ENCODE peak calls at places on chromosomes 11 and 22, in four cellular contexts. One of them, this sample, is unnamed.
A peak's percentile ranks its signal among the peaks of the same experiment; 100 is the strongest.

GRCh38 chr22:40766956-40767355 is 52.2 kb downstream of the SLC25A17 start:
- DNase-seq in SJSA1: no peak
- DNase-seq in transverse colon: no peak
- DNase-seq in left ventricle myocardium inferior: no peak
- DNase-seq in this sample: no peak

GRCh38 chr11:108975641-108976071 is 310.8 kb downstream of the DDX10 start:
- DNase-seq in SJSA1: no peak
- DNase-seq in transverse colon: no peak
- DNase-seq in left ventricle myocardium inferior: peak; percentile 47
- DNase-seq in this sample: no peak

GRCh38 chr22:43226368-43226979 is 39.5 kb upstream of the TTLL12 start:
- DNase-seq in SJSA1: no peak
- DNase-seq in transverse colon: no peak
- DNase-seq in left ventricle myocardium inferior: no peak
- DNase-seq in this sample: no peak

GRCh38 chr22:42368379-42369249 is 63.6 kb downstream of the NFAM1 start:
- DNase-seq in SJSA1: no peak
- DNase-seq in transverse colon: peak; percentile 34
- DNase-seq in left ventricle myocardium inferior: peak; percentile 23
- DNase-seq in this sample: no peak

GRCh38 chr11:78840190-78840589 is 265.5 kb upstream of the NARS2 start:
- DNase-seq in SJSA1: no peak
- DNase-seq in transverse colon: no peak
- DNase-seq in left ventricle myocardium inferior: no peak
- DNase-seq in this sample: peak; percentile 78

GRCh38 chr11:118911113-118911879 is 14.4 kb downstream of the BCL9L start:
- DNase-seq in SJSA1: peak; percentile 19
- DNase-seq in transverse colon: peak; percentile 58
- DNase-seq in left ventricle myocardium inferior: no peak
- DNase-seq in this sample: no peak

GRCh38 chr11:2533642-2534115 is 88.9 kb downstream of the KCNQ1 start:
- DNase-seq in SJSA1: peak; percentile 97
- DNase-seq in transverse colon: peak; percentile 68
- DNase-seq in left ventricle myocardium inferior: peak; percentile 78
- DNase-seq in this sample: peak; percentile 86

GRCh38 chr22:32853662-32854061 is 52.2 kb downstream of the TIMP3 start:
- DNase-seq in SJSA1: no peak
- DNase-seq in transverse colon: no peak
- DNase-seq in left ventricle myocardium inferior: no peak
- DNase-seq in this sample: no peak

GRCh38 chr11:119370486-119371046 is 10.9 kb downstream of the USP2 start:
- DNase-seq in SJSA1: no peak
- DNase-seq in transverse colon: peak; percentile 40
- DNase-seq in left ventricle myocardium inferior: peak; percentile 68
- DNase-seq in this sample: no peak

GRCh38 chr11:35750315-35750714 is 87.7 kb downstream of the TRIM44 start:
- DNase-seq in SJSA1: no peak
- DNase-seq in transverse colon: no peak
- DNase-seq in left ventricle myocardium inferior: no peak
- DNase-seq in this sample: no peak

GRCh38 chr11:15705886-15706285 is 591.2 kb downstream of the INSC start:
- DNase-seq in SJSA1: no peak
- DNase-seq in transverse colon: no peak
- DNase-seq in left ventricle myocardium inferior: no peak
- DNase-seq in this sample: no peak

GRCh38 chr11:22617868-22618267 is 7.8 kb downstream of the FANCF start:
- DNase-seq in SJSA1: no peak
- DNase-seq in transverse colon: no peak
- DNase-seq in left ventricle myocardium inferior: no peak
- DNase-seq in this sample: no peak

GRCh38 chr22:35384567-35384966 is 3.7 kb downstream of the HMOX1 start:
- DNase-seq in SJSA1: no peak
- DNase-seq in transverse colon: no peak
- DNase-seq in left ventricle myocardium inferior: no peak
- DNase-seq in this sample: no peak

GRCh38 chr11:116931206-116931953 is 94.0 kb upstream of the APOA1 start:
- DNase-seq in SJSA1: peak; percentile 1
- DNase-seq in transverse colon: no peak
- DNase-seq in left ventricle myocardium inferior: no peak
- DNase-seq in this sample: no peak

GRCh38 chr11:131867457-131868257 is 497.2 kb downstream of the NTM start:
- DNase-seq in SJSA1: peak; percentile 58
- DNase-seq in transverse colon: peak; percentile 47
- DNase-seq in left ventricle myocardium inferior: peak; percentile 63
- DNase-seq in this sample: peak; percentile 81

GRCh38 chr22:37428649-37429586 is 1.6 kb upstream of the ELFN2 start:
- DNase-seq in SJSA1: peak; percentile 54
- DNase-seq in transverse colon: peak; percentile 45
- DNase-seq in left ventricle myocardium inferior: peak; percentile 49
- DNase-seq in this sample: no peak

GRCh38 chr22:37416806-37417205 is 10.5 kb downstream of the ELFN2 start:
- DNase-seq in SJSA1: no peak
- DNase-seq in transverse colon: no peak
- DNase-seq in left ventricle myocardium inferior: no peak
- DNase-seq in this sample: no peak

GRCh38 chr11:110349109-110349996 is 52.9 kb upstream of the RDX start:
- DNase-seq in SJSA1: peak; percentile 87
- DNase-seq in transverse colon: no peak
- DNase-seq in left ventricle myocardium inferior: no peak
- DNase-seq in this sample: no peak

GRCh38 chr22:50482107-50483074 is 1.0 kb downstream of the ADM2 start:
- DNase-seq in SJSA1: no peak
- DNase-seq in transverse colon: no peak
- DNase-seq in left ventricle myocardium inferior: no peak
- DNase-seq in this sample: no peak

GRCh38 chr22:44337658-44338004 is 24.9 kb upstream of the SHISAL1 start:
- DNase-seq in SJSA1: peak; percentile 58
- DNase-seq in transverse colon: peak; percentile 22
- DNase-seq in left ventricle myocardium inferior: no peak
- DNase-seq in this sample: peak; percentile 29

GRCh38 chr11:114091791-114092397 is 32.4 kb downstream of the ZBTB16 start:
- DNase-seq in SJSA1: no peak
- DNase-seq in transverse colon: no peak
- DNase-seq in left ventricle myocardium inferior: no peak
- DNase-seq in this sample: no peak

GRCh38 chr22:28034760-28035401 is 115.8 kb upstream of the PITPNB start:
- DNase-seq in SJSA1: no peak
- DNase-seq in transverse colon: peak; percentile 41
- DNase-seq in left ventricle myocardium inferior: peak; percentile 84
- DNase-seq in this sample: no peak

GRCh38 chr22:41517172-41518047 is 26.9 kb downstream of the POLR3H start:
- DNase-seq in SJSA1: peak; percentile 62
- DNase-seq in transverse colon: peak; percentile 81
- DNase-seq in left ventricle myocardium inferior: peak; percentile 61
- DNase-seq in this sample: no peak

GRCh38 chr11:44763111-44763820 is 36.5 kb downstream of the TSPAN18 start:
- DNase-seq in SJSA1: no peak
- DNase-seq in transverse colon: no peak
- DNase-seq in left ventricle myocardium inferior: no peak
- DNase-seq in this sample: no peak
- H3K27ac ChIP-seq in SJSA1: no peak overlapping the region
- H3K27ac ChIP-seq in transverse colon: peak overlapping the region; percentile 20
- H3K27ac ChIP-seq in left ventricle myocardium inferior: peak overlapping the region; percentile 94
- H3K27ac ChIP-seq in this sample: no peak overlapping the region

DNA sequence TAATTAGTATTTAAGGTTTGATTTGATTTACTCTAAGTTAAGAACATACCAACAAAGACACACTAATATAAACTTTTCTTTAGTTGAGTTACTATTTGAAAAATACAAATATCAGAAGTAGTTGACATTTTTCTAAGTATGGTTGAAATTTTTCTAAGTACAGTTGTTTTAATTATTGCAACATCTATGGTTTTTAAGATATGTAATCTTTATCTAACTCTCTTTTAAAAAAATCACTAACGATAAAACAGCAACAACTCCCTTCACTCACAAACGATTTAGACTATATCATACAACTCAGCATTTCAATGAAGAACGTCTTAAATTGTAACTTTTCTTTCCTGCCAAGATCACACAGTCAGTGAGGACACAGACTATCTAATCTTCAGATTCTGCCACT is 2.0 kb downstream of the C2CD3 start:
- DNase-seq in SJSA1: no peak
- DNase-seq in transverse colon: no peak
- DNase-seq in left ventricle myocardium inferior: no peak
- DNase-seq in this sample: no peak
- H3K4me3 ChIP-seq in SJSA1: no peak overlapping the region
- H3K4me3 ChIP-seq in transverse colon: no peak overlapping the region
- H3K4me3 ChIP-seq in left ventricle myocardium inferior: no peak overlapping the region
- H3K4me3 ChIP-seq in this sample: no peak overlapping the region

DNA sequence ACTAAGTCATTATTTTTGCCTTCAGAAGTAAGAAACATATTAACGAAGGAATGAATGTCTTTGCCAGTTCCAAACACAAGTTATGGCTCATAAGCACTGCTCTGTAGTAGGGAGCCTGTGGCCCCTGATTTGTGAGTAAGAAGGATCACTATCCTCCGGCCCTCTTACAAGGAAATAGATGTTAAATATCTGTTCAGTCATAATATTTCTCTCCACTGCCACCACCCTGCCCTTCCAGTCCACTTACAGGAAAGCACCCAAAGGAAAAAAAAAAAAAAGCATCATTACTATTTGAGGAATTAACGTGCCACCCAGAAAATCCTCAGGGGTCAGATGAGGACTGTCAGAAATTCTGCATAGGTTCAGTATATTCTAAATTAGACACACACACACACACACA is 123.4 kb downstream of the ETS1 start:
- DNase-seq in SJSA1: no peak
- DNase-seq in transverse colon: no peak
- DNase-seq in left ventricle myocardium inferior: no peak
- DNase-seq in this sample: no peak
- H3K27ac ChIP-seq in SJSA1: peak overlapping the region; percentile 8
- H3K27ac ChIP-seq in transverse colon: peak overlapping the region; percentile 70
- H3K27ac ChIP-seq in left ventricle myocardium inferior: peak overlapping the region; percentile 80
- H3K27ac ChIP-seq in this sample: peak overlapping the region; percentile 63

GRCh38 chr11:69465236-69466000 is 16.0 kb upstream of the LINC01488 start:
- DNase-seq in SJSA1: no peak
- DNase-seq in transverse colon: peak; percentile 64
- DNase-seq in left ventricle myocardium inferior: peak; percentile 13
- DNase-seq in this sample: no peak
- H3K4me3 ChIP-seq in SJSA1: no peak overlapping the region
- H3K4me3 ChIP-seq in transverse colon: no peak overlapping the region
- H3K4me3 ChIP-seq in left ventricle myocardium inferior: no peak overlapping the region
- H3K4me3 ChIP-seq in this sample: no peak overlapping the region

GRCh38 chr11:93718057-93718563 is 23.2 kb downstream of the TAF1D start:
- DNase-seq in SJSA1: no peak
- DNase-seq in transverse colon: no peak
- DNase-seq in left ventricle myocardium inferior: no peak
- DNase-seq in this sample: no peak
- H3K27ac ChIP-seq in SJSA1: no peak overlapping the region
- H3K27ac ChIP-seq in transverse colon: no peak overlapping the region
- H3K27ac ChIP-seq in left ventricle myocardium inferior: no peak overlapping the region
- H3K27ac ChIP-seq in this sample: no peak overlapping the region